ENCODE peak calls at places on chromosome 6, in six cellular contexts. One of them, this sample, is unnamed.

GRCh38 chr6:32439708-32440214 is at the start of gene HLA-DRA:
- DNase-seq in neural progenitor cell: peak; percentile 74
- DNase-seq in naive thymus-derived CD4-positive, alpha-beta T cell: peak; percentile 71
- DNase-seq in breast epithelium: no peak
- DNase-seq in IMR-90: peak; percentile 33
- DNase-seq in iPS DF 6.9: no peak
- DNase-seq in this sample: no peak

GRCh38 chr6:166691199-166691598 is 64.1 kb upstream of the RPS6KA2 start:
- DNase-seq in breast epithelium: no peak
- DNase-seq in neural progenitor cell: no peak
- DNase-seq in naive thymus-derived CD4-positive, alpha-beta T cell: no peak
- DNase-seq in IMR-90: peak; percentile 54
- DNase-seq in iPS DF 6.9: no peak
- DNase-seq in this sample: no peak

GRCh38 chr6:108609276-108609769 is 48.6 kb downstream of the FOXO3 start:
- DNase-seq in breast epithelium: no peak
- DNase-seq in naive thymus-derived CD4-positive, alpha-beta T cell: no peak
- DNase-seq in neural progenitor cell: no peak
- DNase-seq in iPS DF 6.9: no peak
- DNase-seq in IMR-90: peak; percentile 83
- DNase-seq in this sample: no peak

GRCh38 chr6:130779658-130780033 is 47.6 kb upstream of the SMLR1 start:
- DNase-seq in neural progenitor cell: no peak
- DNase-seq in IMR-90: no peak
- DNase-seq in naive thymus-derived CD4-positive, alpha-beta T cell: no peak
- DNase-seq in breast epithelium: no peak
- DNase-seq in iPS DF 6.9: no peak
- DNase-seq in this sample: no peak

GRCh38 chr6:43702147-43702521 is 14.5 kb upstream of the MRPS18A start:
- DNase-seq in naive thymus-derived CD4-positive, alpha-beta T cell: no peak
- DNase-seq in neural progenitor cell: no peak
- DNase-seq in iPS DF 6.9: no peak
- DNase-seq in breast epithelium: no peak
- DNase-seq in IMR-90: no peak
- DNase-seq in this sample: no peak

GRCh38 chr6:146286976-146287375 is 256.7 kb upstream of the RAB32 start:
- DNase-seq in naive thymus-derived CD4-positive, alpha-beta T cell: no peak
- DNase-seq in IMR-90: no peak
- DNase-seq in iPS DF 6.9: no peak
- DNase-seq in breast epithelium: no peak
- DNase-seq in neural progenitor cell: no peak
- DNase-seq in this sample: no peak

GRCh38 chr6:34757687-34758274 is 476 bp downstream of the SNRPC start:
- DNase-seq in naive thymus-derived CD4-positive, alpha-beta T cell: no peak
- DNase-seq in IMR-90: no peak
- DNase-seq in neural progenitor cell: no peak
- DNase-seq in breast epithelium: no peak
- DNase-seq in iPS DF 6.9: no peak
- DNase-seq in this sample: no peak

GRCh38 chr6:106056060-106056737 is 29.9 kb upstream of the PRDM1 start:
- DNase-seq in IMR-90: no peak
- DNase-seq in iPS DF 6.9: no peak
- DNase-seq in breast epithelium: no peak
- DNase-seq in naive thymus-derived CD4-positive, alpha-beta T cell: peak; percentile 48
- DNase-seq in neural progenitor cell: peak; percentile 36
- DNase-seq in this sample: no peak

GRCh38 chr6:110541701-110542309 is 65.4 kb upstream of the SLC22A16 start:
- DNase-seq in naive thymus-derived CD4-positive, alpha-beta T cell: no peak
- DNase-seq in IMR-90: no peak
- DNase-seq in iPS DF 6.9: no peak
- DNase-seq in neural progenitor cell: no peak
- DNase-seq in breast epithelium: no peak
- DNase-seq in this sample: no peak

GRCh38 chr6:54516331-54516730 is 208.1 kb downstream of the TINAG start:
- DNase-seq in iPS DF 6.9: no peak
- DNase-seq in breast epithelium: no peak
- DNase-seq in IMR-90: no peak
- DNase-seq in naive thymus-derived CD4-positive, alpha-beta T cell: no peak
- DNase-seq in neural progenitor cell: no peak
- DNase-seq in this sample: no peak

GRCh38 chr6:116877743-116878142 is 701 bp downstream of the RFX6 start:
- DNase-seq in iPS DF 6.9: no peak
- DNase-seq in breast epithelium: no peak
- DNase-seq in IMR-90: no peak
- DNase-seq in naive thymus-derived CD4-positive, alpha-beta T cell: no peak
- DNase-seq in neural progenitor cell: peak; percentile 48
- DNase-seq in this sample: no peak

GRCh38 chr6:44297063-44298038 is 15.8 kb downstream of the AARS2 start:
- DNase-seq in iPS DF 6.9: no peak
- DNase-seq in IMR-90: peak; percentile 29
- DNase-seq in breast epithelium: no peak
- DNase-seq in naive thymus-derived CD4-positive, alpha-beta T cell: peak; percentile 61
- DNase-seq in neural progenitor cell: peak; percentile 85
- DNase-seq in this sample: no peak

GRCh38 chr6:111952326-111952725 is 79.1 kb upstream of the FYN start:
- DNase-seq in IMR-90: no peak
- DNase-seq in breast epithelium: no peak
- DNase-seq in naive thymus-derived CD4-positive, alpha-beta T cell: no peak
- DNase-seq in neural progenitor cell: peak; percentile 18
- DNase-seq in iPS DF 6.9: no peak
- DNase-seq in this sample: no peak
- H3K27ac ChIP-seq in IMR-90: no peak overlapping the region
- H3K27ac ChIP-seq in breast epithelium: no peak overlapping the region
- H3K27ac ChIP-seq in naive thymus-derived CD4-positive, alpha-beta T cell: no peak overlapping the region
- H3K27ac ChIP-seq in neural progenitor cell: no peak overlapping the region
- H3K27ac ChIP-seq in iPS DF 6.9: no peak overlapping the region
- H3K27ac ChIP-seq in this sample: no peak overlapping the region

GRCh38 chr6:151239603-151240035 is at the start of gene AKAP12:
- DNase-seq in IMR-90: peak; percentile 45
- DNase-seq in naive thymus-derived CD4-positive, alpha-beta T cell: no peak
- DNase-seq in breast epithelium: no peak
- DNase-seq in neural progenitor cell: peak; percentile 67
- DNase-seq in iPS DF 6.9: no peak
- DNase-seq in this sample: no peak
- H3K4me3 ChIP-seq in IMR-90: peak within 1 kb of the TSS; percentile 69
- H3K4me3 ChIP-seq in naive thymus-derived CD4-positive, alpha-beta T cell: no peak within 1 kb of the TSS
- H3K4me3 ChIP-seq in breast epithelium: peak within 1 kb of the TSS; percentile 58
- H3K4me3 ChIP-seq in neural progenitor cell: peak within 1 kb of the TSS; percentile 96
- H3K4me3 ChIP-seq in iPS DF 6.9: peak within 1 kb of the TSS; percentile 78
- H3K4me3 ChIP-seq in this sample: peak within 1 kb of the TSS; percentile 47

GRCh38 chr6:42293579-42293978 is 75.9 kb upstream of the MRPS10 start:
- DNase-seq in naive thymus-derived CD4-positive, alpha-beta T cell: no peak
- DNase-seq in neural progenitor cell: no peak
- DNase-seq in iPS DF 6.9: no peak
- DNase-seq in breast epithelium: no peak
- DNase-seq in IMR-90: no peak
- DNase-seq in this sample: no peak

GRCh38 chr6:42294759-42295158 is 77.1 kb upstream of the MRPS10 start:
- DNase-seq in neural progenitor cell: no peak
- DNase-seq in iPS DF 6.9: no peak
- DNase-seq in IMR-90: peak; percentile 76
- DNase-seq in naive thymus-derived CD4-positive, alpha-beta T cell: no peak
- DNase-seq in breast epithelium: no peak
- DNase-seq in this sample: peak; percentile 40

GRCh38 chr6:42295688-42296087 is 78.0 kb upstream of the MRPS10 start:
- DNase-seq in neural progenitor cell: no peak
- DNase-seq in iPS DF 6.9: no peak
- DNase-seq in IMR-90: no peak
- DNase-seq in breast epithelium: no peak
- DNase-seq in naive thymus-derived CD4-positive, alpha-beta T cell: no peak
- DNase-seq in this sample: no peak

GRCh38 chr6:42296614-42297013 is 79.0 kb upstream of the MRPS10 start:
- DNase-seq in naive thymus-derived CD4-positive, alpha-beta T cell: no peak
- DNase-seq in iPS DF 6.9: no peak
- DNase-seq in breast epithelium: no peak
- DNase-seq in IMR-90: peak; percentile 36
- DNase-seq in neural progenitor cell: no peak
- DNase-seq in this sample: peak; percentile 15

DNA sequence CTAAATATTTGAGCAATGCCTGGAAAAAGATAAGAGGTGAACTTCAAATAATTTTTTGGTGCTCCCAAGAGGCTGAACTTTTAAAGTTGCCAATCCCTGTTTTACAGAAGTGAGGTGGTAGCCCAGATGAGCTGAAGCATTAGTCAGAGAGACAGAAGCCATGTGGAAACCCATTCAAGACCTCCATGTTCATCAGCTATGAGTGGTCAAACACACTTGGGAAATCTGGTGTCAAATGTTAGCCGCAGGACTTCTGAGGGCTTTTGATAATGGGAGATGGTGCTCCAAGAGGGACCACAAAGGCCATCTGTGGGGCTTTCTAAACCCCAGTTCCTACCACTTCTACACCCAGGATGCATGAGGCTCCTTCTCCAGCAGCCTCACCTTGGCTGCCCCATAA is 77.5 kb upstream of the MRPS10 start:
- DNase-seq in neural progenitor cell: no peak
- DNase-seq in IMR-90: no peak
- DNase-seq in iPS DF 6.9: no peak
- DNase-seq in breast epithelium: no peak
- DNase-seq in naive thymus-derived CD4-positive, alpha-beta T cell: no peak
- DNase-seq in this sample: no peak
- H3K4me1 ChIP-seq in neural progenitor cell: no peaks in the 10 kb centered on the region
- H3K4me1 ChIP-seq in IMR-90: peaks cover 27% of the 10 kb centered on the region
- H3K4me1 ChIP-seq in iPS DF 6.9: no peaks in the 10 kb centered on the region
- H3K4me1 ChIP-seq in breast epithelium: peaks cover 5% of the 10 kb centered on the region
- H3K4me1 ChIP-seq in naive thymus-derived CD4-positive, alpha-beta T cell: peaks cover 8% of the 10 kb centered on the region
- H3K4me1 ChIP-seq in this sample: peaks cover 47% of the 10 kb centered on the region

DNA sequence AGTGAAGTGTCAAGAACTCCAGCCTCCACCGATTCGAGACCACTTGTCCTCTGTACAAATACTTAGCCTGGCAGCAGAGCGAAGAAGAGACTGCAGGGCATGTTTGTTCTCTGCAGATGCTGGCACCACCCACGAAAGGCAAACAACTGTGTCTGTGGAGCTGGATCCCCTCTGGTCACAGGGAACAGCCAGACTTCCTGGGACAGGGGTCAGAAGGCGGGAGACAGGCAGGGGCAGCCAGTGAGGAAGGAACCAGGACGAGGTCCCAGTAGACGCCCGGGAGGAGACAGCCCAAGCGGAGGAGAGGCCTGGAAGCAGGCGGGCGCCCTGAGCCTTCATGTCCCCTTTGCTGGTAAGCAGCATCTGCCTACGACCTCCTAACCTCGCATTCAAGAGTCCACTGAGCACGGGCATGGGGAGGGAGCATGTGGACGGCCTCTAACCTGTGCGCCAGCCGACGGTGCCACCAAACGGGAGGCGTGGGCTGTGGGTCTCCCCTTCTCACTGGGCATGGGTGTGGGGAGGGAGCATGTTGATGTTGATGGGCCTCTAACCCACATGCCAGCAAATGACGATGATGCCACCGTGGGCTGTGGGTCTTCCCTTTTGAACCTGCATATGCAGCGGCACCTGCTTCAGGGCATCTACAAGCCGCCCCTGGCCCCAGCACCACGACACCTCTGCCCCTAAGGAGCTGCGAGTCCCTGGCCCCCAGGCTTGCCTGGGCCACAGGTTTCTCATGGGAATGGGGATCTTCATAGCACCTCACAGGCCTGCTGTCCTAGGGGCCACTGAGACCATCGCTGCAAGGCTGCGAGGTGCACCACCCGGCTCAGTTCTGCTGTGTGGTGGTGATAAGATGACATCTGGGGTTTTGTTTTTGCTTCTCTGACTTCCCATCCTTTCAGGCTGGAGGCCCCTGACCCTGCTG is 265.3 kb downstream of the DLL1 start:
- DNase-seq in iPS DF 6.9: no peak
- DNase-seq in naive thymus-derived CD4-positive, alpha-beta T cell: no peak
- DNase-seq in breast epithelium: peak; percentile 50
- DNase-seq in neural progenitor cell: no peak
- DNase-seq in IMR-90: no peak
- DNase-seq in this sample: no peak
- H3K27ac ChIP-seq in iPS DF 6.9: no peak overlapping the region
- H3K27ac ChIP-seq in naive thymus-derived CD4-positive, alpha-beta T cell: no peak overlapping the region
- H3K27ac ChIP-seq in breast epithelium: peak overlapping the region; percentile 71
- H3K27ac ChIP-seq in neural progenitor cell: no peak overlapping the region
- H3K27ac ChIP-seq in IMR-90: peak overlapping the region; percentile 49
- H3K27ac ChIP-seq in this sample: no peak overlapping the region

GRCh38 chr6:83853178-83853967 is at the start of gene RIPPLY2:
- DNase-seq in naive thymus-derived CD4-positive, alpha-beta T cell: no peak
- DNase-seq in iPS DF 6.9: no peak
- DNase-seq in breast epithelium: no peak
- DNase-seq in neural progenitor cell: peak; percentile 72
- DNase-seq in IMR-90: peak; percentile 20
- DNase-seq in this sample: no peak
- H3K4me3 ChIP-seq in naive thymus-derived CD4-positive, alpha-beta T cell: no peak within 1 kb of the TSS
- H3K4me3 ChIP-seq in iPS DF 6.9: peak within 1 kb of the TSS; percentile 57
- H3K4me3 ChIP-seq in breast epithelium: peak within 1 kb of the TSS; percentile 49
- H3K4me3 ChIP-seq in neural progenitor cell: peak within 1 kb of the TSS; percentile 59
- H3K4me3 ChIP-seq in IMR-90: peak within 1 kb of the TSS; percentile 37
- H3K4me3 ChIP-seq in this sample: peak within 1 kb of the TSS; percentile 23

GRCh38 chr6:148998704-148999103 is 251.9 kb downstream of the UST start:
- DNase-seq in IMR-90: no peak
- DNase-seq in iPS DF 6.9: no peak
- DNase-seq in naive thymus-derived CD4-positive, alpha-beta T cell: no peak
- DNase-seq in neural progenitor cell: no peak
- DNase-seq in breast epithelium: no peak
- DNase-seq in this sample: no peak

GRCh38 chr6:148999921-149000589 is 253.2 kb downstream of the UST start:
- DNase-seq in IMR-90: peak; percentile 87
- DNase-seq in naive thymus-derived CD4-positive, alpha-beta T cell: no peak
- DNase-seq in iPS DF 6.9: no peak
- DNase-seq in neural progenitor cell: no peak
- DNase-seq in breast epithelium: peak; percentile 56
- DNase-seq in this sample: peak; percentile 87

GRCh38 chr6:148997863-148998262 is 251.0 kb downstream of the UST start:
- DNase-seq in neural progenitor cell: no peak
- DNase-seq in iPS DF 6.9: no peak
- DNase-seq in naive thymus-derived CD4-positive, alpha-beta T cell: no peak
- DNase-seq in IMR-90: peak; percentile 73
- DNase-seq in breast epithelium: no peak
- DNase-seq in this sample: no peak

GRCh38 chr6:149001422-149001821 is 254.6 kb downstream of the UST start:
- DNase-seq in IMR-90: no peak
- DNase-seq in neural progenitor cell: no peak
- DNase-seq in naive thymus-derived CD4-positive, alpha-beta T cell: no peak
- DNase-seq in iPS DF 6.9: no peak
- DNase-seq in breast epithelium: no peak
- DNase-seq in this sample: no peak

DNA sequence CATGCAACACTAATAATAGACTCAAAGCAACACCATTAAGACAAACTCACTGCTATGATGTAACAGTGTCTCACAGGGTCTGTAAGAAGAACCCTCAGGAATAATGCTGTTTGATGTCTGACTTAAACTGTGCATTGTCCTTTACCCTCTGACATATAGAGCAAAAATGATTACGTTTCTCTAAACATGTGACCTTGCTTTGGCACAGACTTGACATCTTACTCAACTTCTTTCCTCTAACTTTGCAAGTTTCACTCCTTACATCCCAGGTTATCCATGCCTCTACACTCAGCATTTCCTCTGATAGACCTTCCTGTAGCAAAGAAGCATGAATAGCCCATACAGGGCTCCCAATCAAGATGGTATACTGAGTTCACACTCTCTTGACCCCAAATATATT is 252.7 kb downstream of the UST start:
- DNase-seq in naive thymus-derived CD4-positive, alpha-beta T cell: no peak
- DNase-seq in iPS DF 6.9: no peak
- DNase-seq in neural progenitor cell: no peak
- DNase-seq in breast epithelium: no peak
- DNase-seq in IMR-90: peak; percentile 56
- DNase-seq in this sample: no peak
- H3K4me1 ChIP-seq in naive thymus-derived CD4-positive, alpha-beta T cell: no peaks in the 10 kb centered on the region
- H3K4me1 ChIP-seq in iPS DF 6.9: peaks cover 1% of the 10 kb centered on the region
- H3K4me1 ChIP-seq in neural progenitor cell: no peaks in the 10 kb centered on the region
- H3K4me1 ChIP-seq in breast epithelium: peaks cover 8% of the 10 kb centered on the region
- H3K4me1 ChIP-seq in IMR-90: peaks cover 11% of the 10 kb centered on the region
- H3K4me1 ChIP-seq in this sample: peaks cover 43% of the 10 kb centered on the region